ENCODE peak calls at places on chromosomes 6 and 20, in five cellular contexts. R, Z, E, P and Y are unnamed samples.
A peak's percentile ranks its signal among the peaks of the same experiment; 100 is the strongest.

GRCh38 chr6:143860111-143860510 is 4.2 kb upstream of the ZC2HC1B start:
- DNase-seq in R (no peak), Z (no peak), E (no peak), P (no peak), Y (no peak)

GRCh38 chr6:113381957-113382356 is 475.2 kb upstream of the MARCKS start:
- DNase-seq in R (peak; percentile 89), Z (no peak), E (no peak), P (peak; percentile 20), Y (no peak)

GRCh38 chr6:161219336-161220079 is 54.4 kb downstream of the AGPAT4 start:
- DNase-seq in R (no peak), Z (no peak), E (no peak), P (no peak), Y (no peak)

GRCh38 chr20:35551485-35551884 is 9.6 kb downstream of the ERGIC3 start:
- DNase-seq in R (no peak), Z (no peak), E (no peak), P (no peak), Y (no peak)

GRCh38 chr20:37534401-37535157 is 6.9 kb upstream of the BLCAP start:
- DNase-seq in R (peak; percentile 83), Z (no peak), E (no peak), P (peak; percentile 45), Y (no peak)

GRCh38 chr6:119575721-119576120 is 226.2 kb upstream of the MAN1A1 start:
- DNase-seq in R (no peak), Z (no peak), E (no peak), P (no peak), Y (no peak)

GRCh38 chr6:5541751-5542432 is 280.6 kb downstream of the FARS2 start:
- DNase-seq in R (no peak), Z (no peak), E (no peak), P (no peak), Y (no peak)

GRCh38 chr6:155389130-155389529 is 66.5 kb downstream of the NOX3 start:
- DNase-seq in R (no peak), Z (no peak), E (no peak), P (no peak), Y (no peak)

GRCh38 chr6:161001421-161001820 is 9.9 kb downstream of the MAP3K4 start:
- DNase-seq in R (no peak), Z (no peak), E (no peak), P (no peak), Y (no peak)

GRCh38 chr6:158255280-158255973 is 56.8 kb upstream of the TULP4 start:
- DNase-seq in R (no peak), Z (no peak), E (no peak), P (no peak), Y (no peak)

GRCh38 chr6:129476810-129477209 is 233.2 kb downstream of the ARHGAP18 start:
- DNase-seq in R (peak; percentile 32), Z (no peak), E (no peak), P (no peak), Y (no peak)

GRCh38 chr20:32650545-32650944 is 23.2 kb downstream of the C20orf203 start:
- DNase-seq in R (no peak), Z (no peak), E (no peak), P (no peak), Y (no peak)

GRCh38 chr6:56682580-56682979 is 39.9 kb upstream of the DST start:
- DNase-seq in R (no peak), Z (no peak), E (no peak), P (no peak), Y (no peak)

GRCh38 chr6:12572884-12573824 is 143.4 kb upstream of the PHACTR1 start:
- DNase-seq in R (peak; percentile 88), Z (no peak), E (no peak), P (no peak), Y (no peak)